ENCODE peak calls at places on chromosomes 7 and 10, in eight cellular contexts. One of them, this sample, is unnamed.

GRCh38 chr10:74153123-74153522 is 2.1 kb downstream of the ADK start:
- ATAC-seq in GM12878: no peak
- ATAC-seq in Panc1: no peak
- ATAC-seq in upper lobe of left lung: no peak
- ATAC-seq in HCT116: no peak
- ATAC-seq in GM23338: no peak
- ATAC-seq in K562: peak; percentile 9
- ATAC-seq in HepG2: no peak
- ATAC-seq in this sample: no peak

GRCh38 chr7:96697822-96698221 is 11.8 kb downstream of the SEM1 start:
- ATAC-seq in HepG2: no peak
- ATAC-seq in HCT116: no peak
- ATAC-seq in upper lobe of left lung: no peak
- ATAC-seq in GM12878: no peak
- ATAC-seq in Panc1: no peak
- ATAC-seq in K562: no peak
- ATAC-seq in GM23338: no peak
- ATAC-seq in this sample: no peak

GRCh38 chr7:6256709-6257535 is 15.5 kb downstream of the CYTH3 start:
- ATAC-seq in HCT116: no peak
- ATAC-seq in GM23338: peak; percentile 24
- ATAC-seq in Panc1: peak; percentile 13
- ATAC-seq in HepG2: peak; percentile 88
- ATAC-seq in K562: peak; percentile 56
- ATAC-seq in GM12878: peak; percentile 84
- ATAC-seq in upper lobe of left lung: peak; percentile 73
- ATAC-seq in this sample: peak; percentile 35

GRCh38 chr7:147509859-147510542 is 1080.6 kb upstream of the C7orf33 start:
- ATAC-seq in Panc1: no peak
- ATAC-seq in upper lobe of left lung: no peak
- ATAC-seq in K562: no peak
- ATAC-seq in GM12878: no peak
- ATAC-seq in GM23338: no peak
- ATAC-seq in HepG2: no peak
- ATAC-seq in HCT116: no peak
- ATAC-seq in this sample: no peak

GRCh38 chr7:139647812-139648616 is 124.5 kb downstream of the CLEC2L start:
- ATAC-seq in HepG2: no peak
- ATAC-seq in Panc1: no peak
- ATAC-seq in upper lobe of left lung: no peak
- ATAC-seq in K562: no peak
- ATAC-seq in HCT116: no peak
- ATAC-seq in GM23338: peak; percentile 16
- ATAC-seq in GM12878: peak; percentile 25
- ATAC-seq in this sample: no peak

GRCh38 chr10:23702977-23703414 is 264.1 kb downstream of the OTUD1 start:
- ATAC-seq in HepG2: peak; percentile 98
- ATAC-seq in GM12878: peak; percentile 98
- ATAC-seq in GM23338: peak; percentile 100
- ATAC-seq in K562: peak; percentile 81
- ATAC-seq in Panc1: peak; percentile 89
- ATAC-seq in upper lobe of left lung: peak; percentile 82
- ATAC-seq in HCT116: peak; percentile 99
- ATAC-seq in this sample: peak; percentile 58

GRCh38 chr10:30736685-30737232 is 107.2 kb upstream of the LYZL2 start:
- ATAC-seq in GM23338: no peak
- ATAC-seq in GM12878: peak; percentile 85
- ATAC-seq in Panc1: peak; percentile 92
- ATAC-seq in upper lobe of left lung: peak; percentile 16
- ATAC-seq in K562: no peak
- ATAC-seq in HepG2: no peak
- ATAC-seq in HCT116: peak; percentile 77
- ATAC-seq in this sample: peak; percentile 87

GRCh38 chr7:33904680-33905388 is 505 bp upstream of the BMPER start:
- ATAC-seq in GM23338: peak; percentile 80
- ATAC-seq in HepG2: peak; percentile 95
- ATAC-seq in Panc1: peak; percentile 84
- ATAC-seq in GM12878: peak; percentile 34
- ATAC-seq in K562: peak; percentile 43
- ATAC-seq in HCT116: peak; percentile 77
- ATAC-seq in upper lobe of left lung: peak; percentile 63
- ATAC-seq in this sample: peak; percentile 69

GRCh38 chr10:24938076-24938475 is 14.3 kb downstream of the PRTFDC1 start:
- ATAC-seq in HCT116: no peak
- ATAC-seq in GM12878: no peak
- ATAC-seq in upper lobe of left lung: no peak
- ATAC-seq in GM23338: no peak
- ATAC-seq in Panc1: no peak
- ATAC-seq in K562: no peak
- ATAC-seq in HepG2: no peak
- ATAC-seq in this sample: no peak

GRCh38 chr10:51250278-51250914 is 176.1 kb downstream of the PRKG1 start:
- ATAC-seq in upper lobe of left lung: no peak
- ATAC-seq in GM12878: no peak
- ATAC-seq in GM23338: peak; percentile 46
- ATAC-seq in HepG2: no peak
- ATAC-seq in Panc1: no peak
- ATAC-seq in K562: no peak
- ATAC-seq in HCT116: no peak
- ATAC-seq in this sample: no peak

GRCh38 chr7:70681847-70682350 is 450.0 kb upstream of the GALNT17 start:
- ATAC-seq in HCT116: no peak
- ATAC-seq in GM12878: peak; percentile 82
- ATAC-seq in upper lobe of left lung: no peak
- ATAC-seq in K562: no peak
- ATAC-seq in Panc1: no peak
- ATAC-seq in GM23338: peak; percentile 33
- ATAC-seq in HepG2: no peak
- ATAC-seq in this sample: no peak

GRCh38 chr7:18361756-18362155 is 133.8 kb upstream of the HDAC9 start:
- ATAC-seq in GM23338: peak; percentile 97
- ATAC-seq in HepG2: no peak
- ATAC-seq in Panc1: no peak
- ATAC-seq in K562: no peak
- ATAC-seq in HCT116: no peak
- ATAC-seq in GM12878: no peak
- ATAC-seq in upper lobe of left lung: no peak
- ATAC-seq in this sample: no peak

GRCh38 chr7:20193242-20193777 is 23.9 kb downstream of the MACC1 start:
- ATAC-seq in Panc1: no peak
- ATAC-seq in HepG2: no peak
- ATAC-seq in HCT116: no peak
- ATAC-seq in K562: no peak
- ATAC-seq in upper lobe of left lung: no peak
- ATAC-seq in GM12878: peak; percentile 83
- ATAC-seq in GM23338: no peak
- ATAC-seq in this sample: no peak

GRCh38 chr7:57398548-57398947 is 51.4 kb upstream of the ZNF716 start:
- ATAC-seq in HepG2: no peak
- ATAC-seq in K562: no peak
- ATAC-seq in upper lobe of left lung: peak; percentile 23
- ATAC-seq in Panc1: no peak
- ATAC-seq in GM12878: no peak
- ATAC-seq in HCT116: no peak
- ATAC-seq in GM23338: no peak
- ATAC-seq in this sample: no peak

GRCh38 chr7:70387197-70387596 is 744.7 kb upstream of the GALNT17 start:
- ATAC-seq in GM23338: no peak
- ATAC-seq in HCT116: no peak
- ATAC-seq in Panc1: no peak
- ATAC-seq in upper lobe of left lung: no peak
- ATAC-seq in HepG2: no peak
- ATAC-seq in K562: no peak
- ATAC-seq in GM12878: no peak
- ATAC-seq in this sample: peak; percentile 28

DNA sequence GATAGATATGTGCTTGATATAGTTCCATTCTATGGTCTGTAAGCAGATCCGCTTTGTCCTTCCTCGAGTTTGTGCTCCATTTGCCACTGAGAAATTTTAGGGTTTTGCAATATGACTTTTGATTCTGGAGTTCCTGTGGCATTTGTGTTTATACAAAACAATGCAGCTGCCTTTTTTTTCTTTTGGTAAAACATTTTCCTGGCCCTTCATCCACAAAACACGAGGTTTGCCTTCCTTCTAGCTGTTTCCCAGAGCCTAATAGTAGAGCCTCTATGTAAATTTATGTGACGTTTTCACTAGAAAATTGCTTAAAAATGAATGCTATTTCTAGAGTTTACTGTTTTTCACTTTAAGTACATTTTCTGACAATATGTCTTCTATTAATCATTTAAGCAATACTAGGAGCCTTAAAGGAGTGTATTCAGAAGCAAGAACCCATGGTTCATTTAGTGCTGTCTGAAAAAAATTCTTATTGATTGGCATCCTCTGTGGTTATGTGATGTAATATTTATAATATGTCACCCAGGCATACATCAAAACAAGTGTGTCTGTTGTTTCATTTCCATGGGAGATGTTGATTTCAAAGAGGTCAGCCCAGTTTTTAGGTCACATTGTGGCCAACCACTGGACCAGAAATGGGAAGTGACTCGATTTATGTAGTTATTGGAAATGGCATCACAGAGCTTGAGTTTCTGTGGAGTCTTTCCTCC is 618.3 kb downstream of the LRMDA start:
- ATAC-seq in upper lobe of left lung: no peak
- ATAC-seq in HCT116: no peak
- ATAC-seq in GM23338: no peak
- ATAC-seq in K562: no peak
- ATAC-seq in HepG2: no peak
- ATAC-seq in GM12878: peak; percentile 31
- ATAC-seq in Panc1: no peak
- ATAC-seq in this sample: no peak
- TF ChIP-seq POLR2AphosphoS5 in upper lobe of left lung: no peak
- TF ChIP-seq POLR2AphosphoS5 in HCT116: no peak
- TF ChIP-seq POLR2AphosphoS5 in GM23338: no peak
- TF ChIP-seq POLR2AphosphoS5 in K562: no peak
- TF ChIP-seq POLR2AphosphoS5 in HepG2: no peak
- TF ChIP-seq POLR2AphosphoS5 in GM12878: no peak
- TF ChIP-seq POLR2AphosphoS5 in Panc1: no peak
- TF ChIP-seq POLR2AphosphoS5 in this sample: no peak

GRCh38 chr10:133261726-133262325 is 14.8 kb downstream of the ADAM8 start:
- ATAC-seq in K562: peak; percentile 79
- ATAC-seq in Panc1: peak; percentile 55
- ATAC-seq in GM23338: peak; percentile 19
- ATAC-seq in HepG2: peak; percentile 17
- ATAC-seq in GM12878: peak; percentile 80
- ATAC-seq in upper lobe of left lung: peak; percentile 62
- ATAC-seq in HCT116: peak; percentile 43
- ATAC-seq in this sample: peak; percentile 74
- TF ChIP-seq POLR2AphosphoS5 in K562: no peak
- TF ChIP-seq POLR2AphosphoS5 in Panc1: peak; percentile 32
- TF ChIP-seq POLR2AphosphoS5 in GM23338: peak; percentile 70
- TF ChIP-seq POLR2AphosphoS5 in HepG2: no peak
- TF ChIP-seq POLR2AphosphoS5 in GM12878: no peak
- TF ChIP-seq POLR2AphosphoS5 in upper lobe of left lung: peak; percentile 27
- TF ChIP-seq POLR2AphosphoS5 in HCT116: peak; percentile 24
- TF ChIP-seq POLR2AphosphoS5 in this sample: no peak

GRCh38 chr7:142917447-142917846 is 16.1 kb downstream of the TRPV5 start:
- ATAC-seq in GM12878: no peak
- ATAC-seq in upper lobe of left lung: no peak
- ATAC-seq in HCT116: no peak
- ATAC-seq in K562: no peak
- ATAC-seq in HepG2: no peak
- ATAC-seq in GM23338: no peak
- ATAC-seq in Panc1: no peak
- ATAC-seq in this sample: no peak

GRCh38 chr7:142915315-142915714 is 18.2 kb downstream of the TRPV5 start:
- ATAC-seq in K562: peak; percentile 35
- ATAC-seq in HCT116: no peak
- ATAC-seq in GM23338: peak; percentile 44
- ATAC-seq in upper lobe of left lung: no peak
- ATAC-seq in Panc1: no peak
- ATAC-seq in GM12878: no peak
- ATAC-seq in HepG2: no peak
- ATAC-seq in this sample: no peak

GRCh38 chr7:142913051-142913450 is 20.5 kb downstream of the TRPV5 start:
- ATAC-seq in HCT116: no peak
- ATAC-seq in Panc1: no peak
- ATAC-seq in GM23338: no peak
- ATAC-seq in K562: no peak
- ATAC-seq in upper lobe of left lung: peak; percentile 31
- ATAC-seq in HepG2: no peak
- ATAC-seq in GM12878: no peak
- ATAC-seq in this sample: no peak

GRCh38 chr7:142916508-142916907 is 17.0 kb downstream of the TRPV5 start:
- ATAC-seq in GM12878: no peak
- ATAC-seq in HCT116: no peak
- ATAC-seq in GM23338: no peak
- ATAC-seq in Panc1: no peak
- ATAC-seq in upper lobe of left lung: no peak
- ATAC-seq in K562: no peak
- ATAC-seq in HepG2: no peak
- ATAC-seq in this sample: no peak

DNA sequence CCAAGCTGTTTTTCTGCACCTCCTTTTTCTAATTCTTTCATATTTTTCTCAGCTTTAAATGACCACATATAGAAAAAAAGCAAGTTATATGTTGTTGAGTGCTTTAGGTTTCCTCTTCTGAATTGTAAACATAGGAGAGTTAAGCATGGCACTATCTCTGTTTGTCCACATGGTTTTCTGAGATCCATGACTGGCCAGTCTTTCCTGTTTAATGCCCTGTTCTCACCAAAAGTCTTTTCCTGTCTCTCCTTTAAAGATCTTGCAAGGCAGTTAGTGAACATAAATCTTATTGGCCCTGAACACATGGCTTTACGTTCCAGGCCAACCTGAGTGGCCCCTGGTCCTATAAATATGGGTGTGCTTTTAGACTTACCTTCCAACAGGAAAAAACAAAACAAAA is 19.4 kb downstream of the TRPV5 start:
- ATAC-seq in HepG2: no peak
- ATAC-seq in K562: no peak
- ATAC-seq in upper lobe of left lung: no peak
- ATAC-seq in Panc1: no peak
- ATAC-seq in GM23338: no peak
- ATAC-seq in GM12878: no peak
- ATAC-seq in HCT116: no peak
- ATAC-seq in this sample: no peak
- TF ChIP-seq POLR2AphosphoS5 in HepG2: no peak
- TF ChIP-seq POLR2AphosphoS5 in K562: no peak
- TF ChIP-seq POLR2AphosphoS5 in upper lobe of left lung: no peak
- TF ChIP-seq POLR2AphosphoS5 in Panc1: no peak
- TF ChIP-seq POLR2AphosphoS5 in GM23338: no peak
- TF ChIP-seq POLR2AphosphoS5 in GM12878: no peak
- TF ChIP-seq POLR2AphosphoS5 in HCT116: no peak
- TF ChIP-seq POLR2AphosphoS5 in this sample: no peak

DNA sequence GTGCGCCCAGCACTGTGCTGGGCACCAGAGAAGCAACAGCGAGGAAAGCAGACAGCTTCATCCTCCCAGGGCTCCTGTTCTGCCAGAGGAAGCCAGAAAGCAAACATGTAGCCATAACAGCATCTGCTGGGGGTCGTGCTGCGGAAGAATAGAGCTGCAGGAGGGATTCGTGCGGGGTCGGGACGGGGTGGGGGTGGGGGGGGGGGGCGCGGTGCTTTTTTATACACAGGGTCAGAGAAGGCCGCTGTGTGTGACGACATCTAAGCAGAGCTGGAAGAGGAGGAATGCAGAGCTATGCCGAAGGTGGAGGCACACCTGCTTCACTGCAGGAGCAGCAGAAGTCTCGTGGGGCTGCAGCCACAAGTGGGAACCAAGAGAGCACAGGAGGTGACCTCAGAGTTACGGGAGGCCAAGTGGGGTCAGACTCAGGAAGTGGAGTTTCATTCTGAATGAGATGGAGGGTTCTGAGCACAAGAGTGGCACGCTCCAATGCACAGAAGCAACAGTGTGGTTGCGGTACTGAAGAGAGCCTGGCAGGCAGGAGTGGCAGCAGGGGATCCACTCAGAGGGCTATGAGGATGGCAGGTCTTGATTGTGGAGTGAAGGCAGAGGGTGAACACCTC is 11.1 kb downstream of the PKD1L1 start:
- ATAC-seq in GM23338: peak; percentile 17
- ATAC-seq in Panc1: peak; percentile 8
- ATAC-seq in HepG2: no peak
- ATAC-seq in upper lobe of left lung: no peak
- ATAC-seq in K562: no peak
- ATAC-seq in GM12878: peak; percentile 98
- ATAC-seq in HCT116: no peak
- ATAC-seq in this sample: no peak
- TF ChIP-seq POLR2AphosphoS5 in GM23338: no peak
- TF ChIP-seq POLR2AphosphoS5 in Panc1: no peak
- TF ChIP-seq POLR2AphosphoS5 in HepG2: no peak
- TF ChIP-seq POLR2AphosphoS5 in upper lobe of left lung: no peak
- TF ChIP-seq POLR2AphosphoS5 in K562: no peak
- TF ChIP-seq POLR2AphosphoS5 in GM12878: no peak
- TF ChIP-seq POLR2AphosphoS5 in HCT116: no peak
- TF ChIP-seq POLR2AphosphoS5 in this sample: no peak